ENCODE peak calls at places on chromosomes 11 and 22, in ten cellular contexts. L is GM12892; N is activated naive CD8-positive, alpha-beta T cell treated with anti-CD3 and anti-CD28 coated beads for 36 hours; C is stimulated activated CD4-positive, alpha-beta T cell treated with anti-CD3 and anti-CD28 coated beads, Interleukin-2, amount 100 ng/mL, for 48 hours; S is AG09309; G is CD8-positive, alpha-beta T cell; U is NB4; O is coronary artery; W is neural crest cell; Q is RCC 7860. H is an unnamed sample.
A peak's percentile ranks its signal among the peaks of the same experiment; 100 is the strongest.

GRCh38 chr22:49761836-49762235 is 65.8 kb downstream of the BRD1 start:
- DNase-seq in O (no peak), G (no peak), W (no peak), N (no peak), S (no peak), L (no peak), U (no peak), Q (no peak), C (no peak), H (no peak)

GRCh38 chr11:79121351-79121750 is 319.5 kb downstream of the TENM4 start:
- DNase-seq in L (no peak), G (no peak), S (no peak), C (no peak), U (no peak), N (no peak), O (no peak), W (no peak), Q (no peak), H (no peak)

GRCh38 chr22:33706100-33706499 is 214.2 kb downstream of the LARGE1 start:
- DNase-seq in L (no peak), W (no peak), U (no peak), C (no peak), Q (no peak), O (no peak), S (no peak), G (no peak), N (no peak), H (no peak)

GRCh38 chr22:19037282-19038163 is 84.7 kb downstream of the DGCR2 start:
- DNase-seq in G (no peak), C (no peak), S (no peak), W (no peak), Q (no peak), N (no peak), L (no peak), O (no peak), U (no peak), H (no peak)

GRCh38 chr22:28710112-28710888 is 30.7 kb upstream of the TTC28 start:
- DNase-seq in Q (no peak), G (no peak), N (no peak), S (peak; percentile 61), W (no peak), L (no peak), O (no peak), C (no peak), U (no peak), H (peak; percentile 82)

GRCh38 chr11:28833670-28834069 is 725.5 kb downstream of the METTL15 start:
- DNase-seq in C (no peak), L (no peak), W (no peak), U (no peak), G (no peak), N (no peak), S (peak; percentile 97), Q (peak; percentile 95), O (no peak), H (peak; percentile 85)

GRCh38 chr11:134393638-134394037 is 18.4 kb downstream of the B3GAT1 start:
- DNase-seq in Q (no peak), O (no peak), N (no peak), U (peak; percentile 36), S (no peak), L (no peak), C (no peak), G (no peak), W (peak; percentile 25), H (no peak)

GRCh38 chr22:47419239-47419638 is 656.8 kb downstream of the TBC1D22A start:
- DNase-seq in N (no peak), W (no peak), C (no peak), U (no peak), O (no peak), G (no peak), L (no peak), S (no peak), Q (no peak), H (no peak)

GRCh38 chr11:124899376-124900145 is 1.9 kb upstream of the ROBO4 start:
- DNase-seq in G (no peak), O (no peak), N (no peak), W (no peak), C (no peak), U (no peak), Q (peak; percentile 32), L (no peak), S (no peak), H (no peak)

GRCh38 chr11:10038916-10039315 is 255.1 kb downstream of the SBF2 start:
- DNase-seq in W (no peak), Q (no peak), N (no peak), S (no peak), C (no peak), U (peak; percentile 26), G (no peak), L (no peak), O (no peak), H (no peak)

GRCh38 chr11:2805388-2806057 is 80.1 kb downstream of the CDKN1C start:
- DNase-seq in W (no peak), N (no peak), O (peak; percentile 36), S (no peak), C (no peak), G (no peak), Q (no peak), L (no peak), U (no peak), H (no peak)

GRCh38 chr11:113667801-113668200 is 38.3 kb downstream of the TMPRSS5 start:
- DNase-seq in W (no peak), U (no peak), G (no peak), O (no peak), Q (no peak), C (no peak), L (no peak), S (no peak), N (no peak), H (no peak)

GRCh38 chr11:106585061-106585460 is 433.2 kb downstream of the GUCY1A2 start:
- DNase-seq in G (no peak), O (no peak), L (no peak), S (peak; percentile 38), W (no peak), Q (peak; percentile 12), U (peak; percentile 20), C (no peak), N (no peak), H (no peak)

GRCh38 chr11:11691296-11692141 is 69.7 kb upstream of the GALNT18 start:
- DNase-seq in G (no peak), O (no peak), C (no peak), S (no peak), Q (no peak), L (no peak), W (peak; percentile 56), U (no peak), N (no peak), H (no peak)